ENCODE peak calls at places on chromosomes 16 and 17, in nine cellular contexts. L is choroid plexus epithelial cell, M is HFFc6, H is endodermal cell, A is upper lobe of right lung, Z is mucosa of descending colon, S is kidney, O is neural progenitor cell, W is retinal pigment epithelial cell. X is an unnamed sample.

GRCh38 chr16:55469821-55470532 is 9.0 kb upstream of the MMP2 start:
- DNase-seq in L (no peak), M (no peak), H (peak), A (no peak), Z (no peak), S (no peak), O (peak), W (no peak), X (no peak)

GRCh38 chr17:5264930-5265329 is 17.2 kb upstream of the RABEP1 start:
- DNase-seq in L (no peak), M (no peak), H (no peak), A (no peak), Z (no peak), S (no peak), O (no peak), W (no peak), X (no peak)

GRCh38 chr17:78014651-78015050 is 56.1 kb downstream of the TNRC6C start:
- DNase-seq in L (no peak), M (no peak), H (peak), A (no peak), Z (no peak), S (no peak), O (no peak), W (no peak), X (no peak)

GRCh38 chr17:20010099-20010863 is 1.1 kb downstream of the SPECC1 start:
- DNase-seq in L (peak), M (peak), H (peak), A (no peak), Z (peak), S (no peak), O (peak), W (peak), X (peak)

GRCh38 chr16:8899709-8900317 is 17.7 kb downstream of the LITAFD start:
- DNase-seq in L (no peak), M (no peak), H (no peak), A (no peak), Z (no peak), S (peak), O (no peak), W (no peak), X (no peak)

GRCh38 chr17:4072487-4073157 is 70.2 kb downstream of the ZZEF1 start:
- DNase-seq in L (peak), M (peak), H (no peak), A (no peak), Z (no peak), S (no peak), O (no peak), W (no peak), X (peak)

GRCh38 chr16:4649744-4650442 is 25.3 kb downstream of the MGRN1 start:
- DNase-seq in L (no peak), M (no peak), H (no peak), A (no peak), Z (no peak), S (no peak), O (no peak), W (no peak), X (no peak)

GRCh38 chr17:5516060-5516792 is 29.9 kb downstream of the MIS12 start:
- DNase-seq in L (peak), M (peak), H (peak), A (peak), Z (no peak), S (no peak), O (no peak), W (peak), X (peak)

GRCh38 chr17:43200127-43200526 is 11.5 kb upstream of the TMEM106A start:
- DNase-seq in L (peak), M (no peak), H (no peak), A (no peak), Z (no peak), S (no peak), O (no peak), W (no peak), X (peak)

GRCh38 chr16:21952040-21952792 is 945 bp upstream of the UQCRC2 start:
- DNase-seq in L (peak), M (peak), H (peak), A (peak), Z (peak), S (peak), O (peak), W (peak), X (peak)

GRCh38 chr17:3004925-3005324 is 58.5 kb downstream of the OR1D5 start:
- DNase-seq in L (no peak), M (no peak), H (no peak), A (no peak), Z (no peak), S (peak), O (no peak), W (no peak), X (no peak)

GRCh38 chr17:78762007-78762406 is 20.1 kb downstream of the CYTH1 start:
- DNase-seq in L (no peak), M (no peak), H (no peak), A (no peak), Z (no peak), S (no peak), O (no peak), W (no peak), X (peak)

GRCh38 chr16:3580686-3581085 is 3.5 kb upstream of the NLRC3 start:
- DNase-seq in L (peak), M (no peak), H (no peak), A (no peak), Z (no peak), S (no peak), O (peak), W (no peak), X (no peak)

GRCh38 chr16:77663711-77664110 is 58.6 kb upstream of the NUDT7 start:
- DNase-seq in L (no peak), M (no peak), H (no peak), A (no peak), Z (no peak), S (no peak), O (no peak), W (no peak), X (no peak)

GRCh38 chr17:63786117-63786516 is 12.1 kb downstream of the DDX42 start:
- DNase-seq in L (no peak), M (no peak), H (no peak), A (no peak), Z (no peak), S (no peak), O (no peak), W (no peak), X (no peak)

GRCh38 chr16:74201561-74201960 is 95.1 kb upstream of the PSMD7 start:
- DNase-seq in L (no peak), M (no peak), H (no peak), A (no peak), Z (no peak), S (no peak), O (no peak), W (no peak), X (no peak)

GRCh38 chr16:77289331-77289809 is 90.2 kb downstream of the SYCE1L start:
- DNase-seq in L (peak), M (peak), H (no peak), A (no peak), Z (no peak), S (no peak), O (no peak), W (peak), X (peak)

GRCh38 chr16:64715624-64716023 is 406.2 kb downstream of the CDH11 start:
- DNase-seq in L (no peak), M (no peak), H (no peak), A (no peak), Z (no peak), S (no peak), O (no peak), W (no peak), X (no peak)

GRCh38 chr17:74513987-74514631 is 17.2 kb downstream of the CD300LB start:
- DNase-seq in L (peak), M (peak), H (peak), A (no peak), Z (peak), S (no peak), O (peak), W (peak), X (peak)

GRCh38 chr17:33106525-33107162 is 115.0 kb downstream of the SPACA3 start:
- DNase-seq in L (no peak), M (peak), H (no peak), A (no peak), Z (no peak), S (no peak), O (no peak), W (peak), X (no peak)

GRCh38 chr17:6654816-6655731 is 3.5 kb downstream of the C17orf100 start:
- DNase-seq in L (no peak), M (no peak), H (peak), A (peak), Z (no peak), S (peak), O (peak), W (no peak), X (no peak)

GRCh38 chr16:86980644-86981043 is 336.5 kb downstream of the C16orf95 start:
- DNase-seq in L (no peak), M (no peak), H (no peak), A (no peak), Z (no peak), S (peak), O (no peak), W (no peak), X (no peak)

GRCh38 chr17:55416000-55416399 is 5.6 kb downstream of the MMD start:
- DNase-seq in L (peak), M (no peak), H (no peak), A (no peak), Z (no peak), S (no peak), O (no peak), W (no peak), X (no peak)
- TF ChIP-seq CTCF in L (peak), M (no peak), H (no peak), A (no peak), Z (no peak), S (no peak), O (no peak), W (no peak), X (no peak)

DNA sequence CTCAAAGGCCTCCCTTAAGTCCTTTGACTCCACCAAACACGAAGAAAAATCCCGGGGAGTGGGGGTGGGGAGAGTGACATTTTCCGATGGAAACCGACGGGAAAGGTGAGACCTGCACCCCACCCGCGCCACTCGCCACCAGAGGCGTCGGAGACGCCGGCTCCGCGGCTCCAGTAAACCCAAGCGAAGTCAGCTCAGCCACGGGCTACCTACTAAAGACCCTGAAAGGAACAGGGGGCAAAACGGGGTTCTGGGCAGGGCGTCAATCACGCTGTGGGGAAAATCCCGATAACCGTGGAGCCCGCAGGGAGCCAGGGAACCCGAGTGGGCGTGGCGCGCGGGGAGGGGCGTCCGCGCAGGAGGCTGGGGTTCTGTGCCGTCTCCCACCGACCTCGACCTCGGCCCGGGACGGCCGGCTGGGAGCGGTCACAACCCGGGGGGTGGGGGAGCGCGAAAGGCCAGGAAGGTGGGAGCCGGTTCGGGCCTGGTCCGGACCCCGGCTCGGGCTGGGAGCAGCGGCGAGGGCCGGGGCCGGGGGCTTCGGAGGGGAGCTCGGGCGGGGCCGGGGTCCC is 565 bp downstream of the WDR45B start:
- DNase-seq in L (no peak), M (no peak), H (peak), A (peak), Z (peak), S (peak), O (peak), W (no peak), X (no peak)
- TF ChIP-seq CTCF in L (peak), M (no peak), H (peak), A (no peak), Z (no peak), S (no peak), O (peak), W (no peak), X (peak)

DNA sequence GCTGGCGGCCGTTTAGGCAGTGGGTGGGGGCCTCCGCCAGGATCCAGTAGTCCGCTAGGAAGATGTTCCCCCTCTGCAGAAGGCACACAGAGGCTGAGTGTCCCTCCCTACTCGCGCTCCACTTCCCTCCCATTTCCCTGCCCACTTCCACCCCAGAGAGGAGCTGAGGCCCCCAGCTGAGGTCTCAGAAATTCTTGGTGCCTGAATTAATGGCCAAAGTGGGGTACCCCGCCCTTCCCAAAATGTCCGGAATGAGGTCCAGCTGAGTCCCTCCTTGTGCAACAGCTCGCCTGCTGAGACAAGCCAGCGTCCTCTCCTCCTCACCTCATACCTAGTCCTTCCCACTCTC is 7.9 kb downstream of the ALOXE3 start:
- DNase-seq in L (no peak), M (no peak), H (no peak), A (no peak), Z (no peak), S (no peak), O (no peak), W (no peak), X (no peak)
- TF ChIP-seq CTCF in L (no peak), M (peak), H (no peak), A (no peak), Z (no peak), S (no peak), O (no peak), W (no peak), X (no peak)

GRCh38 chr16:47258874-47259461 is 115.2 kb upstream of the NETO2 start:
- DNase-seq in L (peak), M (no peak), H (peak), A (no peak), Z (peak), S (no peak), O (peak), W (no peak), X (peak)
- TF ChIP-seq CTCF in L (peak), M (peak), H (peak), A (peak), Z (peak), S (peak), O (peak), W (peak), X (peak)

GRCh38 chr17:47830396-47830907 is 889 bp downstream of the MRPL10 start:
- DNase-seq in L (no peak), M (no peak), H (no peak), A (no peak), Z (peak), S (no peak), O (no peak), W (no peak), X (no peak)

GRCh38 chr17:47831934-47832327 is 461 bp downstream of the LRRC46 start:
- DNase-seq in L (no peak), M (no peak), H (no peak), A (no peak), Z (no peak), S (no peak), O (no peak), W (no peak), X (no peak)

GRCh38 chr17:47834756-47835155 is 3.3 kb downstream of the LRRC46 start:
- DNase-seq in L (no peak), M (no peak), H (no peak), A (no peak), Z (no peak), S (no peak), O (no peak), W (no peak), X (no peak)

GRCh38 chr17:47829870-47830269 is 1.5 kb downstream of the MRPL10 start:
- DNase-seq in L (peak), M (no peak), H (no peak), A (no peak), Z (no peak), S (no peak), O (no peak), W (no peak), X (no peak)

GRCh38 chr17:47830991-47831933 is at the start of the genes LRRC46 and MRPL10:
- DNase-seq in L (peak), M (peak), H (peak), A (peak), Z (peak), S (peak), O (peak), W (peak), X (peak)
- TF ChIP-seq CTCF in L (peak), M (peak), H (peak), A (no peak), Z (no peak), S (peak), O (peak), W (peak), X (peak)

GRCh38 chr17:49597438-49597837 is 21.8 kb downstream of the NXPH3 start:
- DNase-seq in L (no peak), M (no peak), H (no peak), A (no peak), Z (no peak), S (no peak), O (no peak), W (no peak), X (no peak)
- TF ChIP-seq CTCF in L (no peak), M (no peak), H (no peak), A (no peak), Z (no peak), S (no peak), O (no peak), W (no peak), X (no peak)

DNA sequence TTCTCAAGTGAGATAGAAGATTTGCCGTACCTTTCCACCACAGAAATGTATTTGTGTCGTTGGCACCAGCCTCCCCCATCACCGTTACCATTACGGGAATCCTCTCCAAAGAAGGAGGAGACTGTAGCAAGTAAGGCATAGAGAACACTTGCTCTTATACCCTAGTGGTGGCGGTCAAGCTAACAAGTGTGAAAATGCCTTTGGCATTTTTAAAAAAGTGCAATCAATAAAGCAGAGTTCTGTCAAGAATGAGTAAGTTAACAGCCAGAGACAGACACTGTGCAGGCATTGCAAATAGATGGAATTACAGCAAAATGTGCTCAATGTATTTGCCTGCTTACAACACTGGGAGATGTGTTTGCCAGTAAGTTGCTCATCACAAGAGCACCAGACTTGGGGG is 7.7 kb downstream of the MSL1 start:
- DNase-seq in L (no peak), M (no peak), H (no peak), A (no peak), Z (no peak), S (no peak), O (no peak), W (no peak), X (no peak)
- TF ChIP-seq CTCF in L (peak), M (peak), H (peak), A (no peak), Z (no peak), S (no peak), O (no peak), W (no peak), X (no peak)

DNA sequence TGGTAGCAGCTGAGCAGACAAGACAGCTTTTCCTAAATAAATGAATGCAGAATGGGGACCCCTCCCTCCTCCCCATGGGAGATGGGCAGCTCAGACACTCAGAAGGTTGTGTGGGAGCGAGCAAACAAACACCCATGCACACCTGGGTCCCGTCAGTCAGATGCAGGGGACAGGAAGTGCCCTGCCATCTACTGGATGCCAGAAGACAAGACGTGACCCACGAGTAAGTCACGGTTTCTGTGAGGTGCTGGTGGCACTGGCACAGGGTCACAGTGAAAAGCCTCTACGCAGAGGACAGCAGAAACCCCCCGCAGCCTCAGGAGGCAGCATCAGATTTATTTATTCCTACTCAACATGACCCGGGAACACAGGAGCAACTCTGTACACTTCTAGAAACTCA is 8.4 kb downstream of the HBQ1 start:
- DNase-seq in L (no peak), M (no peak), H (no peak), A (no peak), Z (no peak), S (no peak), O (no peak), W (no peak), X (no peak)
- TF ChIP-seq CTCF in L (peak), M (peak), H (peak), A (no peak), Z (no peak), S (no peak), O (peak), W (peak), X (no peak)

X was measured in cardiac fibroblast.